ENCODE peak calls at places on chromosomes 5 and 9, in eight cellular contexts. One of them, this sample, is unnamed.

GRCh38 chr5:168477060-168477459 is 9.2 kb upstream of the RARS1 start:
- DNase-seq in sigmoid colon: no peak
- DNase-seq in heart right ventricle: no peak
- DNase-seq in substantia nigra: no peak
- DNase-seq in CD8-positive, alpha-beta T cell: no peak
- DNase-seq in hepatocyte: no peak
- DNase-seq in CD4-positive, alpha-beta T cell: no peak
- DNase-seq in adrenal gland: no peak
- DNase-seq in this sample: no peak

GRCh38 chr5:9020996-9021395 is 524.9 kb downstream of the SEMA5A start:
- DNase-seq in sigmoid colon: no peak
- DNase-seq in heart right ventricle: no peak
- DNase-seq in substantia nigra: no peak
- DNase-seq in CD8-positive, alpha-beta T cell: no peak
- DNase-seq in hepatocyte: no peak
- DNase-seq in CD4-positive, alpha-beta T cell: no peak
- DNase-seq in adrenal gland: no peak
- DNase-seq in this sample: no peak

GRCh38 chr9:92735907-92736600 is 28.6 kb downstream of the BICD2 start:
- DNase-seq in sigmoid colon: no peak
- DNase-seq in heart right ventricle: no peak
- DNase-seq in substantia nigra: no peak
- DNase-seq in CD8-positive, alpha-beta T cell: no peak
- DNase-seq in hepatocyte: no peak
- DNase-seq in CD4-positive, alpha-beta T cell: no peak
- DNase-seq in adrenal gland: peak; percentile 5
- DNase-seq in this sample: no peak

GRCh38 chr9:101566904-101567724 is 27.7 kb downstream of the PPP3R2 start:
- DNase-seq in sigmoid colon: no peak
- DNase-seq in heart right ventricle: no peak
- DNase-seq in substantia nigra: no peak
- DNase-seq in CD8-positive, alpha-beta T cell: no peak
- DNase-seq in hepatocyte: peak; percentile 29
- DNase-seq in CD4-positive, alpha-beta T cell: no peak
- DNase-seq in adrenal gland: no peak
- DNase-seq in this sample: no peak

GRCh38 chr5:53424691-53425597 is 55.5 kb upstream of the FST start:
- DNase-seq in sigmoid colon: no peak
- DNase-seq in heart right ventricle: no peak
- DNase-seq in substantia nigra: no peak
- DNase-seq in CD8-positive, alpha-beta T cell: no peak
- DNase-seq in hepatocyte: no peak
- DNase-seq in CD4-positive, alpha-beta T cell: no peak
- DNase-seq in adrenal gland: no peak
- DNase-seq in this sample: no peak

GRCh38 chr9:15509931-15510788 is 610 bp downstream of the PSIP1 start:
- DNase-seq in sigmoid colon: peak; percentile 67
- DNase-seq in heart right ventricle: peak; percentile 29
- DNase-seq in substantia nigra: peak; percentile 60
- DNase-seq in CD8-positive, alpha-beta T cell: peak; percentile 77
- DNase-seq in hepatocyte: peak; percentile 57
- DNase-seq in CD4-positive, alpha-beta T cell: peak; percentile 36
- DNase-seq in adrenal gland: peak; percentile 33
- DNase-seq in this sample: peak; percentile 82

GRCh38 chr5:19285286-19285685 is 702.7 kb downstream of the CDH18 start:
- DNase-seq in sigmoid colon: no peak
- DNase-seq in heart right ventricle: no peak
- DNase-seq in substantia nigra: no peak
- DNase-seq in CD8-positive, alpha-beta T cell: no peak
- DNase-seq in hepatocyte: no peak
- DNase-seq in CD4-positive, alpha-beta T cell: no peak
- DNase-seq in adrenal gland: no peak
- DNase-seq in this sample: no peak

GRCh38 chr5:56759521-56759920 is 55.8 kb upstream of the MAP3K1 start:
- DNase-seq in sigmoid colon: no peak
- DNase-seq in heart right ventricle: no peak
- DNase-seq in substantia nigra: no peak
- DNase-seq in CD8-positive, alpha-beta T cell: no peak
- DNase-seq in hepatocyte: peak; percentile 41
- DNase-seq in CD4-positive, alpha-beta T cell: no peak
- DNase-seq in adrenal gland: peak; percentile 56
- DNase-seq in this sample: no peak

GRCh38 chr9:26148128-26148527 is 469.9 kb upstream of the TUSC1 start:
- DNase-seq in sigmoid colon: no peak
- DNase-seq in heart right ventricle: no peak
- DNase-seq in substantia nigra: no peak
- DNase-seq in CD8-positive, alpha-beta T cell: no peak
- DNase-seq in hepatocyte: no peak
- DNase-seq in CD4-positive, alpha-beta T cell: no peak
- DNase-seq in adrenal gland: no peak
- DNase-seq in this sample: no peak

GRCh38 chr5:173330151-173330855 is 2.1 kb upstream of the STC2 start:
- DNase-seq in sigmoid colon: no peak
- DNase-seq in heart right ventricle: no peak
- DNase-seq in substantia nigra: no peak
- DNase-seq in CD8-positive, alpha-beta T cell: no peak
- DNase-seq in hepatocyte: peak; percentile 47
- DNase-seq in CD4-positive, alpha-beta T cell: no peak
- DNase-seq in adrenal gland: no peak
- DNase-seq in this sample: no peak

GRCh38 chr5:81552844-81553569 is 159.1 kb upstream of the ACOT12 start:
- DNase-seq in sigmoid colon: no peak
- DNase-seq in heart right ventricle: no peak
- DNase-seq in substantia nigra: no peak
- DNase-seq in CD8-positive, alpha-beta T cell: no peak
- DNase-seq in hepatocyte: no peak
- DNase-seq in CD4-positive, alpha-beta T cell: no peak
- DNase-seq in adrenal gland: no peak
- DNase-seq in this sample: no peak

GRCh38 chr5:95532415-95532814 is 22.4 kb downstream of the SKIC3 start:
- DNase-seq in sigmoid colon: no peak
- DNase-seq in heart right ventricle: no peak
- DNase-seq in substantia nigra: no peak
- DNase-seq in CD8-positive, alpha-beta T cell: no peak
- DNase-seq in hepatocyte: no peak
- DNase-seq in CD4-positive, alpha-beta T cell: no peak
- DNase-seq in adrenal gland: no peak
- DNase-seq in this sample: no peak

GRCh38 chr5:132073231-132074013 is at the start of gene CSF2:
- DNase-seq in sigmoid colon: no peak
- DNase-seq in heart right ventricle: no peak
- DNase-seq in substantia nigra: no peak
- DNase-seq in CD8-positive, alpha-beta T cell: no peak
- DNase-seq in hepatocyte: no peak
- DNase-seq in CD4-positive, alpha-beta T cell: no peak
- DNase-seq in adrenal gland: no peak
- DNase-seq in this sample: peak; percentile 62

GRCh38 chr5:124030043-124030461 is 518.1 kb downstream of the CSNK1G3 start:
- DNase-seq in sigmoid colon: no peak
- DNase-seq in heart right ventricle: no peak
- DNase-seq in substantia nigra: no peak
- DNase-seq in CD8-positive, alpha-beta T cell: no peak
- DNase-seq in hepatocyte: no peak
- DNase-seq in CD4-positive, alpha-beta T cell: no peak
- DNase-seq in adrenal gland: no peak
- DNase-seq in this sample: no peak

GRCh38 chr5:137649228-137649890 is 86.5 kb downstream of the KLHL3 start:
- DNase-seq in sigmoid colon: no peak
- DNase-seq in heart right ventricle: peak; percentile 44
- DNase-seq in substantia nigra: no peak
- DNase-seq in CD8-positive, alpha-beta T cell: no peak
- DNase-seq in hepatocyte: peak; percentile 54
- DNase-seq in CD4-positive, alpha-beta T cell: no peak
- DNase-seq in adrenal gland: no peak
- DNase-seq in this sample: no peak

GRCh38 chr5:97538916-97539315 is 355.9 kb upstream of the RIOK2 start:
- DNase-seq in sigmoid colon: no peak
- DNase-seq in heart right ventricle: no peak
- DNase-seq in substantia nigra: no peak
- DNase-seq in CD8-positive, alpha-beta T cell: no peak
- DNase-seq in hepatocyte: no peak
- DNase-seq in CD4-positive, alpha-beta T cell: no peak
- DNase-seq in adrenal gland: no peak
- DNase-seq in this sample: no peak

GRCh38 chr5:128349044-128349629 is 188.9 kb downstream of the FBN2 start:
- DNase-seq in sigmoid colon: no peak
- DNase-seq in heart right ventricle: peak; percentile 27
- DNase-seq in substantia nigra: no peak
- DNase-seq in CD8-positive, alpha-beta T cell: no peak
- DNase-seq in hepatocyte: peak; percentile 39
- DNase-seq in CD4-positive, alpha-beta T cell: no peak
- DNase-seq in adrenal gland: no peak
- DNase-seq in this sample: no peak

GRCh38 chr9:38058452-38059232 is 10.4 kb downstream of the SHB start:
- DNase-seq in sigmoid colon: no peak
- DNase-seq in heart right ventricle: no peak
- DNase-seq in substantia nigra: no peak
- DNase-seq in CD8-positive, alpha-beta T cell: no peak
- DNase-seq in hepatocyte: no peak
- DNase-seq in CD4-positive, alpha-beta T cell: no peak
- DNase-seq in adrenal gland: no peak
- DNase-seq in this sample: no peak
- H3K27ac ChIP-seq in sigmoid colon: peak overlapping the region; percentile 95
- H3K27ac ChIP-seq in heart right ventricle: peak overlapping the region; percentile 62
- H3K27ac ChIP-seq in substantia nigra: no peak overlapping the region
- H3K27ac ChIP-seq in CD8-positive, alpha-beta T cell: no peak overlapping the region
- H3K27ac ChIP-seq in hepatocyte: peak overlapping the region; percentile 31
- H3K27ac ChIP-seq in CD4-positive, alpha-beta T cell: no peak overlapping the region
- H3K27ac ChIP-seq in adrenal gland: peak overlapping the region; percentile 64
- H3K27ac ChIP-seq in this sample: no peak overlapping the region

GRCh38 chr5:134965271-134965825 is 2.4 kb upstream of the CATSPER3 start:
- DNase-seq in sigmoid colon: no peak
- DNase-seq in heart right ventricle: no peak
- DNase-seq in substantia nigra: no peak
- DNase-seq in CD8-positive, alpha-beta T cell: no peak
- DNase-seq in hepatocyte: no peak
- DNase-seq in CD4-positive, alpha-beta T cell: no peak
- DNase-seq in adrenal gland: peak; percentile 62
- DNase-seq in this sample: no peak
- H3K27ac ChIP-seq in sigmoid colon: no peak overlapping the region
- H3K27ac ChIP-seq in heart right ventricle: no peak overlapping the region
- H3K27ac ChIP-seq in substantia nigra: no peak overlapping the region
- H3K27ac ChIP-seq in CD8-positive, alpha-beta T cell: no peak overlapping the region
- H3K27ac ChIP-seq in hepatocyte: no peak overlapping the region
- H3K27ac ChIP-seq in CD4-positive, alpha-beta T cell: no peak overlapping the region
- H3K27ac ChIP-seq in adrenal gland: peak overlapping the region; percentile 5
- H3K27ac ChIP-seq in this sample: no peak overlapping the region

GRCh38 chr5:126849101-126849678 is 72.3 kb downstream of the LMNB1 start:
- DNase-seq in sigmoid colon: no peak
- DNase-seq in heart right ventricle: no peak
- DNase-seq in substantia nigra: no peak
- DNase-seq in CD8-positive, alpha-beta T cell: peak; percentile 39
- DNase-seq in hepatocyte: peak; percentile 37
- DNase-seq in CD4-positive, alpha-beta T cell: no peak
- DNase-seq in adrenal gland: peak; percentile 35
- DNase-seq in this sample: no peak

GRCh38 chr5:126854526-126855110 is 77.7 kb downstream of the LMNB1 start:
- DNase-seq in sigmoid colon: no peak
- DNase-seq in heart right ventricle: no peak
- DNase-seq in substantia nigra: no peak
- DNase-seq in CD8-positive, alpha-beta T cell: peak; percentile 48
- DNase-seq in hepatocyte: no peak
- DNase-seq in CD4-positive, alpha-beta T cell: no peak
- DNase-seq in adrenal gland: no peak
- DNase-seq in this sample: no peak

GRCh38 chr5:126851441-126852103 is 74.6 kb downstream of the LMNB1 start:
- DNase-seq in sigmoid colon: peak; percentile 80
- DNase-seq in heart right ventricle: no peak
- DNase-seq in substantia nigra: no peak
- DNase-seq in CD8-positive, alpha-beta T cell: peak; percentile 71
- DNase-seq in hepatocyte: no peak
- DNase-seq in CD4-positive, alpha-beta T cell: no peak
- DNase-seq in adrenal gland: no peak
- DNase-seq in this sample: no peak

GRCh38 chr5:126852916-126853315 is 76.0 kb downstream of the LMNB1 start:
- DNase-seq in sigmoid colon: no peak
- DNase-seq in heart right ventricle: no peak
- DNase-seq in substantia nigra: no peak
- DNase-seq in CD8-positive, alpha-beta T cell: peak; percentile 58
- DNase-seq in hepatocyte: no peak
- DNase-seq in CD4-positive, alpha-beta T cell: no peak
- DNase-seq in adrenal gland: no peak
- DNase-seq in this sample: no peak

DNA sequence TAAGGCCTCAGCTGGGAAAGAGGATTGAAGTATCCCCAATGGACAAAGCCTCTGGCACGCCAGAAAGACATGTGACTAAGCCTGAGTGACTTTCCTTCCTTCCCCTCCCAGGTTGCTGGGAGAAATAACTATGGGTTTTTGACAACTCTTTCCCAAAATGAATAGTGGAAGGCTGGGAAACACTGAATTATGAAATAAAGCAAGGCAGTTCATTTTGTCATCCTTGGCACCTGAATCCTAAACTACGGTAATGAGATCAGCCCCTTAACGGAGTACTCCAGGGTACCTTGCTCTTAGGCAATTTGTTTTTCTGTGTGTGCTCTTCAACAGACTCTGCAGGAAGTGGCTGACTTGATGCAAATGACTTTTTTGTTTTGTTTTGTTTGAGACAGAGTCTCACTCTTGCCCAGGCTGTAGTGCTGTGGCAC is 75.2 kb downstream of the LMNB1 start:
- DNase-seq in sigmoid colon: peak; percentile 78
- DNase-seq in heart right ventricle: no peak
- DNase-seq in substantia nigra: no peak
- DNase-seq in CD8-positive, alpha-beta T cell: no peak
- DNase-seq in hepatocyte: no peak
- DNase-seq in CD4-positive, alpha-beta T cell: no peak
- DNase-seq in adrenal gland: no peak
- DNase-seq in this sample: no peak
- H3K27ac ChIP-seq in sigmoid colon: peak overlapping the region; percentile 45
- H3K27ac ChIP-seq in heart right ventricle: peak overlapping the region; percentile 49
- H3K27ac ChIP-seq in substantia nigra: no peak overlapping the region
- H3K27ac ChIP-seq in CD8-positive, alpha-beta T cell: peak overlapping the region; percentile 56
- H3K27ac ChIP-seq in hepatocyte: no peak overlapping the region
- H3K27ac ChIP-seq in CD4-positive, alpha-beta T cell: peak overlapping the region; percentile 64
- H3K27ac ChIP-seq in adrenal gland: peak overlapping the region; percentile 45
- H3K27ac ChIP-seq in this sample: no peak overlapping the region

GRCh38 chr9:9751996-9752395 is 860.8 kb downstream of the PTPRD start:
- DNase-seq in sigmoid colon: no peak
- DNase-seq in heart right ventricle: no peak
- DNase-seq in substantia nigra: no peak
- DNase-seq in CD8-positive, alpha-beta T cell: no peak
- DNase-seq in hepatocyte: no peak
- DNase-seq in CD4-positive, alpha-beta T cell: no peak
- DNase-seq in adrenal gland: no peak
- DNase-seq in this sample: no peak

GRCh38 chr9:9753266-9753665 is 859.5 kb downstream of the PTPRD start:
- DNase-seq in sigmoid colon: no peak
- DNase-seq in heart right ventricle: no peak
- DNase-seq in substantia nigra: no peak
- DNase-seq in CD8-positive, alpha-beta T cell: no peak
- DNase-seq in hepatocyte: no peak
- DNase-seq in CD4-positive, alpha-beta T cell: no peak
- DNase-seq in adrenal gland: no peak
- DNase-seq in this sample: no peak

GRCh38 chr9:9752722-9753121 is 860.1 kb downstream of the PTPRD start:
- DNase-seq in sigmoid colon: no peak
- DNase-seq in heart right ventricle: no peak
- DNase-seq in substantia nigra: no peak
- DNase-seq in CD8-positive, alpha-beta T cell: no peak
- DNase-seq in hepatocyte: peak; percentile 14
- DNase-seq in CD4-positive, alpha-beta T cell: no peak
- DNase-seq in adrenal gland: no peak
- DNase-seq in this sample: no peak

GRCh38 chr9:9750719-9751118 is 862.1 kb downstream of the PTPRD start:
- DNase-seq in sigmoid colon: no peak
- DNase-seq in heart right ventricle: no peak
- DNase-seq in substantia nigra: no peak
- DNase-seq in CD8-positive, alpha-beta T cell: no peak
- DNase-seq in hepatocyte: no peak
- DNase-seq in CD4-positive, alpha-beta T cell: no peak
- DNase-seq in adrenal gland: no peak
- DNase-seq in this sample: no peak

GRCh38 chr9:9754186-9754585 is 858.6 kb downstream of the PTPRD start:
- DNase-seq in sigmoid colon: no peak
- DNase-seq in heart right ventricle: no peak
- DNase-seq in substantia nigra: no peak
- DNase-seq in CD8-positive, alpha-beta T cell: no peak
- DNase-seq in hepatocyte: peak; percentile 8
- DNase-seq in CD4-positive, alpha-beta T cell: no peak
- DNase-seq in adrenal gland: no peak
- DNase-seq in this sample: no peak
- H3K27ac ChIP-seq in sigmoid colon: no peak overlapping the region
- H3K27ac ChIP-seq in heart right ventricle: no peak overlapping the region
- H3K27ac ChIP-seq in substantia nigra: no peak overlapping the region
- H3K27ac ChIP-seq in CD8-positive, alpha-beta T cell: no peak overlapping the region
- H3K27ac ChIP-seq in hepatocyte: no peak overlapping the region
- H3K27ac ChIP-seq in CD4-positive, alpha-beta T cell: no peak overlapping the region
- H3K27ac ChIP-seq in adrenal gland: no peak overlapping the region
- H3K27ac ChIP-seq in this sample: no peak overlapping the region

This sample was measured in aorta.